ENCODE peak calls at places on chromosomes 11 and 22, in six cellular contexts. L is CD8-positive, alpha-beta memory T cell; Q is PC-3; S is CD8-positive, alpha-beta T cell; J is sigmoid colon; I is left lung. K is an unnamed sample.

GRCh38 chr22:41752011-41752975 is 48.2 kb upstream of the CCDC134 start:
- DNase-seq in I (no peak), Q (peak; percentile 4), L (no peak), S (no peak), J (no peak), K (no peak)

GRCh38 chr11:70377645-70378044 is 20.7 kb upstream of the CTTN start:
- DNase-seq in L (no peak), S (no peak), I (no peak), Q (no peak), J (no peak), K (no peak)

GRCh38 chr22:29016067-29016938 is 45.3 kb downstream of the C22orf31 start:
- DNase-seq in Q (no peak), I (no peak), L (no peak), S (no peak), J (no peak), K (no peak)

GRCh38 chr11:86737752-86738151 is 62.6 kb upstream of the PRSS23 start:
- DNase-seq in L (no peak), S (no peak), I (no peak), Q (peak; percentile 77), J (no peak), K (no peak)

GRCh38 chr22:45763236-45763624 is 91.6 kb downstream of the ATXN10 start:
- DNase-seq in L (no peak), J (no peak), Q (no peak), S (no peak), I (no peak), K (no peak)

GRCh38 chr22:32847067-32847491 is 45.6 kb downstream of the TIMP3 start:
- DNase-seq in Q (no peak), I (no peak), S (no peak), L (no peak), J (peak; percentile 87), K (no peak)

GRCh38 chr11:113534625-113535024 is 59.4 kb upstream of the DRD2 start:
- DNase-seq in S (no peak), L (no peak), J (no peak), Q (no peak), I (no peak), K (no peak)

GRCh38 chr22:38077595-38077994 is 6.4 kb downstream of the SLC16A8 start:
- DNase-seq in Q (no peak), L (no peak), I (peak; percentile 67), J (peak; percentile 56), S (no peak), K (no peak)

GRCh38 chr22:23058063-23058462 is 12.3 kb upstream of the GNAZ start:
- DNase-seq in J (no peak), L (no peak), I (no peak), S (no peak), Q (no peak), K (no peak)

GRCh38 chr11:131867457-131868257 is 497.2 kb downstream of the NTM start:
- DNase-seq in L (no peak), Q (peak; percentile 77), I (no peak), S (no peak), J (peak; percentile 84), K (peak; percentile 56)

GRCh38 chr11:12075291-12075690 is 35.1 kb upstream of the MICAL2 start:
- DNase-seq in I (no peak), Q (no peak), L (no peak), J (peak; percentile 14), S (no peak), K (no peak)
- H3K27ac ChIP-seq in I (peak overlapping the region; percentile 57), Q (peak overlapping the region; percentile 97), L (no peak overlapping the region), J (peak overlapping the region; percentile 68), S (no peak overlapping the region), K (no peak overlapping the region)

DNA sequence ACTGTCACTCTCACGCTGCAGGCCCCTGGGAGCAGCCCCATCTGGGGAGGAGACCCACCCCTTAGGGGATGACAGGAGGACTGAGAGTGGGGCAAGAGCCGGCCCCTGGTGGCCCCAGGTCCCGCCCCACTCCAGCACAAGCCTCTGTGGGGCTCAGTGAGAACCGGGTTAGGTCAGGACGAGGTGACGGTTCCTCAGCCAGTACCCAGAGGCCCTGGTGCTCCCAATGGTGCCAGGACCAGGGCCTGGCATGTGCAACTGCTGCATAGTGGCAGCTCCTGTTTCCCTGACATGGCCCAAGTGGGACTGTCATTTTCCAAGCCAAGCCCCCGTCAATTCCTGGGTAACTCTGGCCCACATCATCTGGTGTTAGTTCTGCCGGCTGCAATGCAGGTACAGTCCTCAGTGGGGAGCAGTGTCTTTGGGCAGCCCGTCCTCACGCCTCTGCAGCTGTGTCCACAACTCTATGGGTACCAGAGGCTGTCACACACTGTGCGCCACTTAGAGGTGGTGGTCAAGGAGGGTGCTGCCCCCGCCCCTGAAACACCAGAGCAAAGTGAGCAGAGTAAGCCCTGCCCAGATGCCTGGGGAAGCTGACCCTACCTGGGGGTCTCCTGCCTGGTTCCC is 15.9 kb downstream of the CHID1 start:
- DNase-seq in I (no peak), S (no peak), J (no peak), L (no peak), Q (no peak), K (no peak)
- H3K4me1 ChIP-seq in I (no peaks in the 10 kb centered on the region), S (no peaks in the 10 kb centered on the region), J (no peaks in the 10 kb centered on the region), L (no peaks in the 10 kb centered on the region), Q (no peaks in the 10 kb centered on the region), K (no peaks in the 10 kb centered on the region)

GRCh38 chr22:19943665-19944026 is 2.0 kb upstream of the TXNRD2 start:
- DNase-seq in S (no peak), L (no peak), J (peak; percentile 61), I (peak; percentile 27), Q (no peak), K (no peak)
- H3K4me3 ChIP-seq in S (no peak overlapping the region), L (no peak overlapping the region), J (no peak overlapping the region), I (no peak overlapping the region), Q (no peak overlapping the region), K (no peak overlapping the region)

GRCh38 chr11:47410404-47411264 is 2.2 kb downstream of the SLC39A13 start:
- DNase-seq in Q (no peak), L (no peak), J (no peak), I (no peak), S (no peak), K (no peak)
- H3K27ac ChIP-seq in Q (no peak overlapping the region), L (no peak overlapping the region), J (peak overlapping the region; percentile 84), I (no peak overlapping the region), S (no peak overlapping the region), K (no peak overlapping the region)

GRCh38 chr11:576791-577610 is 731 bp downstream of the PHRF1 start:
- DNase-seq in Q (no peak), J (no peak), L (peak; percentile 27), I (peak; percentile 84), S (no peak), K (peak; percentile 59)
- H3K4me1 ChIP-seq in Q (peaks cover 24% of the 10 kb centered on the region), J (no peaks in the 10 kb centered on the region), L (peaks cover 40% of the 10 kb centered on the region), I (peaks cover 66% of the 10 kb centered on the region), S (peaks cover 46% of the 10 kb centered on the region), K (peaks cover 33% of the 10 kb centered on the region)

DNA sequence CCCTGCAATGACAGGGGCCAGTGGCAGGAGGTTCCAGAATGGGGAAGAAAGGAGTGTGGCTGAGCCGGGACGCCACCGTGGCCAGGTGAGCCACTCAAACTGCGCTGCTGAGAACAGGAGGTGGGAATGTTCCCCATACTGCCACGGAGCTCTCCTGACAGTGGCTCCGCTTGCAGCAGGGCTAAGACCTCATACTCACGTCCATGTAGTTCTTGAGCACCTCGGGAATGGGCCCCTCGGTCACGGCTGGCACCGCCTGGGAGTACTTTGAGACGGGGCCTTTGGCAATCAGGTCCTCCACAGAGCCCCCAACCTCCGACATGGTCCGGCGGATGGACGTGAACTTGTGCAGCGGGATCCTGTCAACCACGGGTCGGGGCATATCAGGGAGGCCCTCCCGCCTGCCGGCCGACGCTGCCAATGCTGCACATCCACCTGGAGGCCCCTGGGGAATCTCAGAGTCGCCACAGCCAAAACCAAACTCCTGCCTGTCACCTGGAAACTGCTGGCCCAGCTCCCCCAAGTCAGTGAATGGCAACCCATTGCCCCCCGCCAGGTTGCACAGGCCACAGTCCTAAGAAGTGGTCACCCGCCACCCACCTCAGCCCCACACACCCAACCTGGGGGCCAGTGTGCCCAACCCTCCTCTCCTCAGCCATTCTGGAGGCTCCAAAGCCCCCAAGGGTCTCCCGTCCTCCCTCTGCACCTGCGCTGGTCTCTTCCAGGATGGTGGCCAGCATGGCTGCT is 2.4 kb downstream of the CTSD start:
- DNase-seq in I (peak; percentile 81), J (no peak), L (no peak), Q (no peak), S (no peak), K (peak; percentile 68)
- H3K4me3 ChIP-seq in I (peak overlapping the region; percentile 98), J (no peak overlapping the region), L (no peak overlapping the region), Q (no peak overlapping the region), S (no peak overlapping the region), K (no peak overlapping the region)

GRCh38 chr11:46108752-46109151 is 12.5 kb downstream of the PHF21A start:
- DNase-seq in I (no peak), J (no peak), L (no peak), Q (no peak), S (no peak), K (no peak)

GRCh38 chr11:46105902-46106301 is 15.4 kb downstream of the PHF21A start:
- DNase-seq in I (no peak), J (no peak), S (no peak), Q (no peak), L (no peak), K (no peak)

GRCh38 chr11:46107780-46108179 is 13.5 kb downstream of the PHF21A start:
- DNase-seq in I (no peak), Q (no peak), J (no peak), L (no peak), S (no peak), K (no peak)

GRCh38 chr11:46106530-46107407 is 14.5 kb downstream of the PHF21A start:
- DNase-seq in J (no peak), Q (no peak), L (no peak), I (no peak), S (no peak), K (no peak)

GRCh38 chr11:46107408-46107718 is 13.9 kb downstream of the PHF21A start:
- DNase-seq in S (no peak), Q (no peak), L (no peak), I (no peak), J (no peak), K (no peak)
- H3K27ac ChIP-seq in S (no peak overlapping the region), Q (no peak overlapping the region), L (peak overlapping the region; percentile 20), I (no peak overlapping the region), J (no peak overlapping the region), K (no peak overlapping the region)

GRCh38 chr11:64230985-64231365 is 627 bp downstream of the DNAJC4 start:
- DNase-seq in J (no peak), I (no peak), L (no peak), S (no peak), Q (no peak), K (no peak)
- H3K4me1 ChIP-seq in J (no peaks in the 10 kb centered on the region), I (peaks cover 76% of the 10 kb centered on the region), L (peaks cover 58% of the 10 kb centered on the region), S (peaks cover 52% of the 10 kb centered on the region), Q (peaks cover 39% of the 10 kb centered on the region), K (peaks cover 45% of the 10 kb centered on the region)

DNA sequence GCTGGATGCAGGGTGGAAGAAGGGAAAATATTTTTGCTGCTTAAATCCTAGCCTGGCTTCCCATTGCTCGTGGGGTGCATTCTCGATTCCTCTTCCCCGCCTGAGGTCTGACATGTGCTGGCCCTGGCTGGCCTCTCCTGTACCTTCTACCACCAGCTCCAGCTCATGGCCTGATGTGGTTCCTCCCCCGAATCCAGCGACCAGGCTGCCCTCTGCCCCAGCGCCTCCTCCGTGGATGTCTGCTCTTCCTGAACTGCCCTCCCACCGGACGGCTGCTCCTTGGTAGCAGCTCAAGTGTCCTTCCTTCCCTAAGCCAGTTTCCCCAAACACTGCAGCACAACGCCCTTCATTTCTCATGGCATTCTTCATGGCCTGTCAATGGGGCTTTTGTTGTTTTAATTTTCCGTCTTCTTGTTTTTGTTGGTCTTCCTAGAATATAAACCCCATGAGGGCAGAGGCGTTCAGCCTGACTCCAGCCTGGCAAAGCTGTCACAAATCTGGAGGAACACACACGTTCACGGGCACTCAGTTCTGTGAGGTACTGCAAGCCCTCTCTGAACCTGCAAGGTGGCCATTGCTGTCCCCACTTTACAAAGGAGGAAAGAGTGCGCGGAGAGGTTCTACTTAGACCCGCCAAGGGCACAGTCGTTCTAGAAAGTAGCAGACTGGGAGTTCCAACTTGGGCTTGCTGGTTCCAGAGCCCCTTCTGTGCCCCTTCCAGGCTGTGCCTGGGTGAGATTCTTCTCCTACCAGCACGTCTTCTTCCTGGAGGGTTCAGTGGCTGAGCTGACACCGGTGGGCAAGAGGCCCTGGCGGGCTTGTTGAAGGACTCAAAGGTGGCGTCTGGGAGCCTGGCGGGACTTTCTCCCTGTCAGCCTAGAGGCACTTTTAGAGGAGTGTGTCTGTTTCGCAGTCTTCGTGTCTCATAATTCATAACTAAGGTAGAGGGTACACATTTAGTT is 955 bp upstream of the LRP5 start:
- DNase-seq in Q (no peak), S (no peak), I (no peak), L (no peak), J (no peak), K (no peak)
- H3K4me3 ChIP-seq in Q (peak overlapping the region; percentile 59), S (no peak overlapping the region), I (no peak overlapping the region), L (no peak overlapping the region), J (no peak overlapping the region), K (no peak overlapping the region)